ENCODE peak calls at places on chromosomes 2 and 18, in ten cellular contexts. U is H54, T is sigmoid colon, A is ovary, M is adrenal gland, V is body of pancreas, Z is GM12892, S is HCT116, P is erythroblast, R is suprapubic skin. K is an unnamed sample.

GRCh38 chr2:3309496-3310355 is 67.9 kb downstream of the EIPR1 start:
- DNase-seq in U (no peak), T (peak), A (no peak), M (no peak), V (no peak), Z (no peak), S (no peak), P (no peak), R (no peak), K (no peak)

GRCh38 chr2:27353762-27354596 is 2.6 kb downstream of the GTF3C2 start:
- DNase-seq in U (no peak), T (no peak), A (no peak), M (no peak), V (no peak), Z (no peak), S (no peak), P (peak), R (no peak), K (no peak)

GRCh38 chr2:136056077-136056688 is 61.8 kb downstream of the CXCR4 start:
- DNase-seq in U (no peak), T (no peak), A (no peak), M (no peak), V (no peak), Z (no peak), S (no peak), P (no peak), R (no peak), K (no peak)

GRCh38 chr18:36757081-36757480 is 71.7 kb downstream of the TPGS2 start:
- DNase-seq in U (peak), T (no peak), A (no peak), M (no peak), V (peak), Z (no peak), S (peak), P (peak), R (no peak), K (no peak)

GRCh38 chr18:40897884-40898283 is 1057.2 kb upstream of the PIK3C3 start:
- DNase-seq in U (no peak), T (no peak), A (no peak), M (no peak), V (no peak), Z (no peak), S (no peak), P (no peak), R (no peak), K (no peak)

GRCh38 chr2:152715854-152716428 is 1.3 kb downstream of the PRPF40A start:
- DNase-seq in U (no peak), T (no peak), A (no peak), M (no peak), V (no peak), Z (no peak), S (peak), P (peak), R (no peak), K (no peak)

GRCh38 chr2:14626873-14627272 is 5.6 kb upstream of the LRATD1 start:
- DNase-seq in U (no peak), T (no peak), A (no peak), M (no peak), V (no peak), Z (no peak), S (no peak), P (no peak), R (no peak), K (no peak)

GRCh38 chr2:239277401-239278085 is 123.3 kb downstream of the HDAC4 start:
- DNase-seq in U (no peak), T (peak), A (peak), M (peak), V (peak), Z (no peak), S (no peak), P (no peak), R (peak), K (no peak)

GRCh38 chr2:171272039-171272438 is 111.3 kb upstream of the TLK1 start:
- DNase-seq in U (peak), T (no peak), A (peak), M (peak), V (peak), Z (no peak), S (peak), P (peak), R (no peak), K (no peak)

GRCh38 chr2:190717764-190718651 is 69.1 kb downstream of the NAB1 start:
- DNase-seq in U (no peak), T (no peak), A (no peak), M (no peak), V (no peak), Z (no peak), S (no peak), P (no peak), R (no peak), K (no peak)

GRCh38 chr2:189393440-189394111 is 47.7 kb upstream of the WDR75 start:
- DNase-seq in U (no peak), T (no peak), A (no peak), M (no peak), V (no peak), Z (no peak), S (peak), P (no peak), R (no peak), K (no peak)

GRCh38 chr2:238929242-238930081 is 81.6 kb downstream of the TWIST2 start:
- DNase-seq in U (no peak), T (peak), A (peak), M (no peak), V (no peak), Z (no peak), S (no peak), P (no peak), R (peak), K (no peak)

GRCh38 chr18:22641973-22642372 is 224.3 kb upstream of the CTAGE1 start:
- DNase-seq in U (no peak), T (no peak), A (no peak), M (no peak), V (no peak), Z (no peak), S (no peak), P (no peak), R (no peak), K (no peak)

GRCh38 chr18:4636957-4637356 is 181.8 kb upstream of the DLGAP1 start:
- DNase-seq in U (no peak), T (no peak), A (no peak), M (no peak), V (no peak), Z (no peak), S (no peak), P (peak), R (no peak), K (no peak)

GRCh38 chr2:172086349-172087190 is 1.3 kb downstream of the DLX1 start:
- DNase-seq in U (no peak), T (no peak), A (no peak), M (no peak), V (peak), Z (no peak), S (no peak), P (peak), R (no peak), K (no peak)

GRCh38 chr2:28381225-28382180 is 11.2 kb upstream of the FOSL2 start:
- DNase-seq in U (no peak), T (no peak), A (no peak), M (no peak), V (no peak), Z (no peak), S (no peak), P (no peak), R (no peak), K (no peak)

GRCh38 chr2:241994086-241994485 is 124.6 kb downstream of the RTP5 start:
- DNase-seq in U (no peak), T (no peak), A (no peak), M (peak), V (no peak), Z (no peak), S (no peak), P (no peak), R (peak), K (no peak)

GRCh38 chr2:235595420-235596010 is 101.7 kb downstream of the AGAP1 start:
- DNase-seq in U (peak), T (peak), A (peak), M (peak), V (peak), Z (no peak), S (peak), P (peak), R (peak), K (peak)

GRCh38 chr2:119516121-119516520 is 8.2 kb downstream of the SCTR start:
- DNase-seq in U (no peak), T (no peak), A (no peak), M (no peak), V (no peak), Z (no peak), S (no peak), P (no peak), R (no peak), K (no peak)

GRCh38 chr2:119242276-119243119 is 18.9 kb downstream of the STEAP3 start:
- DNase-seq in U (no peak), T (no peak), A (no peak), M (no peak), V (peak), Z (no peak), S (no peak), P (no peak), R (no peak), K (no peak)

GRCh38 chr2:95278051-95278471 is 3.8 kb downstream of the PROM2 start:
- DNase-seq in U (peak), T (peak), A (no peak), M (no peak), V (no peak), Z (no peak), S (peak), P (peak), R (no peak), K (no peak)

GRCh38 chr2:239257511-239257937 is 143.3 kb downstream of the HDAC4 start:
- DNase-seq in U (peak), T (peak), A (no peak), M (peak), V (no peak), Z (no peak), S (peak), P (peak), R (no peak), K (no peak)

GRCh38 chr2:111664451-111664850 is 219.5 kb downstream of the ANAPC1 start:
- DNase-seq in U (no peak), T (no peak), A (no peak), M (no peak), V (no peak), Z (no peak), S (no peak), P (no peak), R (no peak), K (no peak)

GRCh38 chr18:79388043-79388442 is 7.7 kb upstream of the NFATC1 start:
- DNase-seq in U (no peak), T (peak), A (no peak), M (no peak), V (no peak), Z (no peak), S (no peak), P (no peak), R (no peak), K (no peak)

DNA sequence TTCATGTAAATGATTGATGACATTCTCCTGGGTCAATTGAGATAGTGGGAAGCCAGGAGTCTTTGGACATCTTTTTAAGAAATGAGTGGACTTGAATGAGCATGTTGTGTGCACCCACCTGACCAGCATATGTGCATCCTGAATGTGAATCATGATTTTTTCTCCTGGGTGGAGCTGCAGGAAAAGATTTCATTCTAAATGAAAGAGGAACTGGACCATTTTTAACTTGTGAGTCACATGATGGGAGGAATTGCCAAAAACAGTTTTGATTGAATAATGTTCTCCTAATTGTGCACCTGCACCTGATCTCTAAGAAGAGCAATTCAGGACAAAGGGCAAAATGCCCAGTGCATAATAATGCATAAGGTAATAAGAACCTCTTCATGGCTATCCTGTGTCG is 32.3 kb downstream of the COPS8 start:
- DNase-seq in U (no peak), T (no peak), A (no peak), M (no peak), V (no peak), Z (no peak), S (no peak), P (no peak), R (no peak), K (no peak)
- TF ChIP-seq POLR2A in U (no peak), T (no peak), A (no peak), M (no peak), V (no peak), Z (no peak), S (no peak), P (no peak), R (no peak), K (no peak)

GRCh38 chr2:24831216-24831615 is 38.0 kb downstream of the CENPO start:
- DNase-seq in U (no peak), T (peak), A (peak), M (no peak), V (no peak), Z (no peak), S (no peak), P (no peak), R (peak), K (peak)
- TF ChIP-seq POLR2A in U (no peak), T (no peak), A (no peak), M (no peak), V (no peak), Z (no peak), S (no peak), P (no peak), R (no peak), K (no peak)

GRCh38 chr2:113135354-113135753 is 8.0 kb downstream of the IL1RN start:
- DNase-seq in U (no peak), T (no peak), A (no peak), M (no peak), V (no peak), Z (no peak), S (no peak), P (no peak), R (no peak), K (no peak)

GRCh38 chr2:113138428-113139322 is 11.3 kb downstream of the IL1RN start:
- DNase-seq in U (peak), T (no peak), A (peak), M (peak), V (peak), Z (no peak), S (peak), P (peak), R (no peak), K (no peak)

GRCh38 chr2:113133696-113134558 is 6.5 kb downstream of the IL1RN start:
- DNase-seq in U (no peak), T (no peak), A (no peak), M (no peak), V (no peak), Z (no peak), S (no peak), P (no peak), R (no peak), K (no peak)

GRCh38 chr2:113137827-113138226 is 10.4 kb downstream of the IL1RN start:
- DNase-seq in U (no peak), T (no peak), A (no peak), M (no peak), V (no peak), Z (no peak), S (no peak), P (no peak), R (no peak), K (no peak)

DNA sequence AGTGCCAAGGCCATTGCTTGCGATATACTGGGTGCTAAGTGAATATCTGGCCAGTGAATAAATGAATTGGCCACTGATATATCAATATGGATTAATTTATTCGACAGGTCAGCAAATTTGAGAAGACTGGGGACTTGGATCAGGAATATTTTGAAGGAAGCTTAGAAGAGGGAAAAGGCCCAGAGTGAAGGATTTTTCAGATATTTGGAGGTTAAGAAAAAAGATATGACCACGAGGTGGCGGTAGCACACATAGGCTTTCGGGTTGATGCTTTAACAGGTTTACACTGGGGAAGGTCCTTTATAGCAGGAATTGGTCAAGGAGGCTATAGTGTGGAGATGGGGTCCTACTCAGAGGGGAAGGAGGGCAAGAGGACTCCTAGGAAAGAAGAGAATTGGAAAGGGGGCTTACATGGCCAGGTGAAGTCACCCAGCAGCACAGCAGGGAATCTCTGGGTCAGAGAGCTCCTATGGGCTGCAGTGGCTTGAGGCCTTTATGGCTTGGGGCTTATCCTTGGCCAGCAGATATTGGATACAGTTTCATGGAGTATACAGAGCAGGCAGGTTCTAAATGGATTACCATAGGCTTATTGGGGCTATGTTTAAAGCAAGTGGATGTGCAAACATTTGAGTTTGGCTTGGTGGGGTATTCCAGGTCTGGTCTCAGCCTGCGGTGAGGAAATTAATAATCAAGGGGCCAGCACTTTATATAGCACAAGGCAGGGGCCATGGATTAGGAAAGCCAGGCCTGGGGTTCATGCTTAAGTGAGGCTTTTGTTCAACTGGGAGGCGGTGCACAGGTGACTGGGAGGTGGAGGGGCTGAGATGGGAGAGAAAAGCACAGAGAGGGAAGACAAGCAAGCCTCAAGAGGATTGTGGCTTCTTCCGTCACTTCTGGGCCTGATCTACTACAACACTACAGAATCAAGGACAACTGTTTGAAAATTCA is 9.7 kb downstream of the IL1RN start:
- DNase-seq in U (peak), T (no peak), A (no peak), M (no peak), V (peak), Z (no peak), S (no peak), P (peak), R (no peak), K (no peak)
- TF ChIP-seq POLR2A in U (no peak), T (no peak), A (no peak), M (no peak), V (no peak), Z (no peak), S (no peak), P (no peak), R (no peak), K (no peak)

DNA sequence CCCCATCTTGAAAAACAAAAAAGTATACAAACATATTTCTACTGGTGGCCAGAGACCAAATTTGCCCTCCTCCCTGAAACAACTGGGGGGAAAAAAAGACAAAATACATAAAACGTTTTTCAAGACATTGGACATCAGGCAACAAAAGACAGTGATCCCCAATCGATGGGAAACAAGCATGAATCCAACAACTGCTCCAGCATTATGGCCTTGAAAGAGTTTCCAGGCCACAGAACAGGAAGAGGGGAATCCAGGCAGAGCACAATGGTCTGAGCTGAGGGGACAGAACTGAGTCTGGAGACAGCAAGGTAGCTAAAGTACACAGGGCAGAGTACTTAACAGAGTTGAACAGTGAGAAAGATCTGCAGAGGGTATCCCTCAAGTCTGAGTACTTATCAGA is 4.4 kb downstream of the CCDC88A start:
- DNase-seq in U (no peak), T (no peak), A (no peak), M (no peak), V (no peak), Z (no peak), S (no peak), P (peak), R (no peak), K (no peak)
- TF ChIP-seq POLR2A in U (no peak), T (no peak), A (no peak), M (no peak), V (no peak), Z (no peak), S (no peak), P (no peak), R (no peak), K (no peak)

K was measured in GM12891.